ENCODE peak calls at places on chromosomes 11 and 22, in six cellular contexts. B is fibroblast of the aortic adventitia, Y is H54, N is K562, X is NT2/D1, I is PC-9. J is an unnamed sample.

GRCh38 chr22:50281957-50282356 is 11.8 kb upstream of the MAPK11 start:
- DNase-seq in B (no peak), Y (no peak), N (no peak), X (no peak), I (peak), J (no peak)

GRCh38 chr11:83725718-83726117 is 439.6 kb upstream of the CCDC90B start:
- DNase-seq in B (peak), Y (no peak), N (no peak), X (no peak), I (no peak), J (no peak)

GRCh38 chr11:8717876-8718753 is 35.5 kb downstream of the RPL27A start:
- DNase-seq in B (peak), Y (peak), N (no peak), X (no peak), I (peak), J (peak)

GRCh38 chr22:38758276-38758945 is 2.6 kb upstream of the SUN2 start:
- DNase-seq in B (no peak), Y (no peak), N (peak), X (no peak), I (no peak), J (no peak)

GRCh38 chr22:30201970-30202369 is 44.6 kb downstream of the LIF start:
- DNase-seq in B (peak), Y (no peak), N (no peak), X (no peak), I (peak), J (no peak)

GRCh38 chr11:119108857-119109221 is 1.7 kb downstream of the C2CD2L start:
- DNase-seq in B (no peak), Y (no peak), N (no peak), X (no peak), I (no peak), J (no peak)

GRCh38 chr22:20532256-20532993 is 25.0 kb downstream of the MED15 start:
- DNase-seq in B (no peak), Y (no peak), N (no peak), X (no peak), I (no peak), J (no peak)

GRCh38 chr11:134754196-134754822 is 342.3 kb upstream of the B3GAT1 start:
- DNase-seq in B (no peak), Y (no peak), N (no peak), X (no peak), I (no peak), J (no peak)

GRCh38 chr22:50363411-50364194 is 20.5 kb downstream of the PPP6R2 start:
- DNase-seq in B (no peak), Y (no peak), N (no peak), X (no peak), I (no peak), J (no peak)

GRCh38 chr22:29780781-29781676 is 13.9 kb downstream of the UQCR10 start:
- DNase-seq in B (peak), Y (peak), N (peak), X (no peak), I (peak), J (peak)

GRCh38 chr11:3840289-3840869 is 380 bp downstream of the RHOG start:
- DNase-seq in B (no peak), Y (no peak), N (no peak), X (no peak), I (no peak), J (no peak)

GRCh38 chr11:130609121-130610035 is 160.9 kb downstream of the ADAMTS15 start:
- DNase-seq in B (peak), Y (no peak), N (peak), X (no peak), I (no peak), J (no peak)

GRCh38 chr11:102168483-102168882 is 58.2 kb downstream of the YAP1 start:
- DNase-seq in B (peak), Y (no peak), N (no peak), X (no peak), I (peak), J (no peak)

GRCh38 chr11:114017723-114018122 is 41.8 kb upstream of the ZBTB16 start:
- DNase-seq in B (no peak), Y (no peak), N (no peak), X (no peak), I (peak), J (no peak)

GRCh38 chr11:17414317-17414737 is 25.9 kb upstream of the KCNJ11 start:
- DNase-seq in B (no peak), Y (no peak), N (no peak), X (no peak), I (no peak), J (no peak)

GRCh38 chr11:33461319-33461718 is 204.1 kb downstream of the HIPK3 start:
- DNase-seq in B (no peak), Y (no peak), N (no peak), X (no peak), I (peak), J (no peak)

GRCh38 chr22:37089451-37089850 is 20.1 kb downstream of the TMPRSS6 start:
- DNase-seq in B (no peak), Y (peak), N (peak), X (no peak), I (no peak), J (no peak)

GRCh38 chr11:93570759-93571413 is 27.7 kb upstream of the SMCO4 start:
- DNase-seq in B (peak), Y (peak), N (peak), X (no peak), I (peak), J (no peak)

GRCh38 chr11:127925430-127925829 is 661.9 kb downstream of the ETS1 start:
- DNase-seq in B (peak), Y (no peak), N (no peak), X (no peak), I (no peak), J (no peak)

GRCh38 chr11:35167451-35167954 is 28.5 kb downstream of the CD44 start:
- DNase-seq in B (peak), Y (no peak), N (no peak), X (no peak), I (no peak), J (no peak)

GRCh38 chr22:19291218-19291579 is 320 bp downstream of the CLTCL1 start:
- DNase-seq in B (no peak), Y (no peak), N (peak), X (no peak), I (no peak), J (peak)

GRCh38 chr11:126664193-126664592 is 308.7 kb downstream of the ST3GAL4 start:
- DNase-seq in B (no peak), Y (no peak), N (no peak), X (no peak), I (no peak), J (no peak)

GRCh38 chr11:73308003-73308962 is at the start of gene ARHGEF17:
- DNase-seq in B (peak), Y (no peak), N (no peak), X (peak), I (peak), J (no peak)

GRCh38 chr11:17391493-17392355 is 3.3 kb upstream of the KCNJ11 start:
- DNase-seq in B (no peak), Y (no peak), N (no peak), X (no peak), I (no peak), J (no peak)

GRCh38 chr22:49620003-49620556 is 207.6 kb downstream of the BRD1 start:
- DNase-seq in B (no peak), Y (no peak), N (no peak), X (no peak), I (peak), J (no peak)

GRCh38 chr11:13068211-13068610 is 59.1 kb downstream of the RASSF10 start:
- DNase-seq in B (no peak), Y (no peak), N (no peak), X (no peak), I (no peak), J (no peak)

GRCh38 chr11:35216962-35217667 is 78.1 kb downstream of the CD44 start:
- DNase-seq in B (no peak), Y (no peak), N (no peak), X (peak), I (peak), J (no peak)

GRCh38 chr22:38505595-38506117 is 455 bp downstream of the DDX17 start:
- DNase-seq in B (peak), Y (peak), N (peak), X (no peak), I (peak), J (peak)

GRCh38 chr11:103898577-103899336 is 137.7 kb upstream of the DDI1 start:
- DNase-seq in B (no peak), Y (no peak), N (no peak), X (no peak), I (no peak), J (no peak)

GRCh38 chr22:38148252-38148651 is 33.4 kb downstream of the PLA2G6 start:
- DNase-seq in B (peak), Y (peak), N (no peak), X (no peak), I (peak), J (no peak)